ENCODE peak calls at places on chromosome 16, in seven cellular contexts. G is Calu3, I is AG09309, U is AG04449, P is esophagus squamous epithelium, H is neural crest cell, K is Panc1. V is an unnamed sample.

GRCh38 chr16:84884311-84885023 is 64.7 kb downstream of the CRISPLD2 start:
- DNase-seq in G (peak), I (no peak), U (no peak), P (no peak), H (no peak), K (no peak), V (no peak)

GRCh38 chr16:81826523-81826922 is 47.4 kb downstream of the PLCG2 start:
- DNase-seq in G (no peak), I (no peak), U (no peak), P (no peak), H (no peak), K (no peak), V (no peak)

GRCh38 chr16:82652826-82653225 is 26.1 kb downstream of the CDH13 start:
- DNase-seq in G (no peak), I (no peak), U (no peak), P (no peak), H (no peak), K (no peak), V (no peak)

GRCh38 chr16:12203780-12204351 is 227.3 kb downstream of the SNX29 start:
- DNase-seq in G (no peak), I (no peak), U (no peak), P (no peak), H (no peak), K (no peak), V (no peak)

GRCh38 chr16:89828870-89829629 is 775 bp downstream of the SPIRE2 start:
- DNase-seq in G (peak), I (no peak), U (no peak), P (no peak), H (no peak), K (no peak), V (no peak)

GRCh38 chr16:78689031-78689430 is 589.6 kb downstream of the WWOX start:
- DNase-seq in G (no peak), I (no peak), U (no peak), P (no peak), H (no peak), K (no peak), V (no peak)

GRCh38 chr16:20798364-20798763 is 7.9 kb downstream of the ERI2 start:
- DNase-seq in G (no peak), I (no peak), U (no peak), P (no peak), H (no peak), K (no peak), V (no peak)

GRCh38 chr16:75095204-75095621 is 21.4 kb downstream of the LDHD start:
- DNase-seq in G (no peak), I (no peak), U (no peak), P (no peak), H (peak), K (no peak), V (no peak)

GRCh38 chr16:84566580-84567244 is 51.2 kb downstream of the COTL1 start:
- DNase-seq in G (no peak), I (no peak), U (no peak), P (no peak), H (no peak), K (no peak), V (no peak)

GRCh38 chr16:78485188-78485898 is 385.9 kb downstream of the WWOX start:
- DNase-seq in G (no peak), I (no peak), U (no peak), P (no peak), H (no peak), K (no peak), V (no peak)

GRCh38 chr16:79601092-79601977 is 798 bp upstream of the MAF start:
- DNase-seq in G (peak), I (no peak), U (no peak), P (no peak), H (peak), K (no peak), V (peak)

GRCh38 chr16:1309888-1310831 is 724 bp downstream of the UBE2I start:
- DNase-seq in G (peak), I (no peak), U (no peak), P (no peak), H (no peak), K (no peak), V (no peak)

GRCh38 chr16:50591800-50592771 is 43.9 kb downstream of the NKD1 start:
- DNase-seq in G (peak), I (no peak), U (no peak), P (no peak), H (no peak), K (no peak), V (no peak)

GRCh38 chr16:81553814-81554675 is 109.4 kb downstream of the CMIP start:
- DNase-seq in G (no peak), I (no peak), U (no peak), P (no peak), H (no peak), K (no peak), V (no peak)

GRCh38 chr16:87897563-87898505 is 28.5 kb upstream of the SLC7A5 start:
- DNase-seq in G (no peak), I (no peak), U (no peak), P (no peak), H (no peak), K (no peak), V (no peak)

GRCh38 chr16:50879873-50880695 is 138.2 kb downstream of the CYLD start:
- DNase-seq in G (peak), I (no peak), U (no peak), P (no peak), H (peak), K (no peak), V (peak)

GRCh38 chr16:88764913-88765349 is 20.1 kb downstream of the PIEZO1 start:
- DNase-seq in G (peak), I (no peak), U (no peak), P (no peak), H (no peak), K (no peak), V (no peak)

GRCh38 chr16:23174622-23175021 is 7.9 kb upstream of the SCNN1G start:
- DNase-seq in G (no peak), I (no peak), U (no peak), P (no peak), H (no peak), K (no peak), V (no peak)

GRCh38 chr16:49986351-49987124 is 38.5 kb upstream of the CNEP1R1 start:
- DNase-seq in G (peak), I (peak), U (no peak), P (no peak), H (no peak), K (no peak), V (no peak)

GRCh38 chr16:28010671-28011070 is 52.8 kb downstream of the GSG1L start:
- DNase-seq in G (no peak), I (no peak), U (no peak), P (no peak), H (no peak), K (no peak), V (no peak)

GRCh38 chr16:66308096-66308495 is 58.4 kb upstream of the CDH5 start:
- DNase-seq in G (no peak), I (no peak), U (no peak), P (no peak), H (no peak), K (no peak), V (no peak)

GRCh38 chr16:70696952-70697600 is 11.2 kb upstream of the MTSS2 start:
- DNase-seq in G (peak), I (no peak), U (no peak), P (no peak), H (no peak), K (no peak), V (no peak)

GRCh38 chr16:35881654-35882053 is 2422.2 kb downstream of the TP53TG3F start:
- DNase-seq in G (no peak), I (no peak), U (no peak), P (no peak), H (no peak), K (no peak), V (no peak)

GRCh38 chr16:81463296-81463890 is 18.8 kb downstream of the CMIP start:
- DNase-seq in G (no peak), I (no peak), U (no peak), P (no peak), H (no peak), K (no peak), V (no peak)

GRCh38 chr16:17970816-17971291 is 365.7 kb downstream of the NPIPA8 start:
- DNase-seq in G (no peak), I (no peak), U (no peak), P (no peak), H (no peak), K (no peak), V (no peak)

GRCh38 chr16:61681124-61681523 is 355.1 kb downstream of the CDH8 start:
- DNase-seq in G (no peak), I (no peak), U (no peak), P (no peak), H (no peak), K (no peak), V (no peak)

GRCh38 chr16:89864421-89864820 is 9.0 kb upstream of the TCF25 start:
- DNase-seq in G (no peak), I (no peak), U (no peak), P (no peak), H (no peak), K (no peak), V (no peak)

GRCh38 chr16:84685210-84685609 is 14.6 kb upstream of the USP10 start:
- DNase-seq in G (no peak), I (no peak), U (no peak), P (no peak), H (no peak), K (no peak), V (no peak)

GRCh38 chr16:23121024-23121423 is 28.2 kb downstream of the USP31 start:
- DNase-seq in G (no peak), I (no peak), U (no peak), P (no peak), H (no peak), K (no peak), V (no peak)

GRCh38 chr16:5220705-5221104 is 123.1 kb upstream of the EEF2KMT start:
- DNase-seq in G (no peak), I (no peak), U (no peak), P (no peak), H (no peak), K (no peak), V (no peak)

GRCh38 chr16:64858076-64858475 is 263.8 kb downstream of the CDH11 start:
- DNase-seq in G (no peak), I (no peak), U (peak), P (no peak), H (no peak), K (no peak), V (no peak)

GRCh38 chr16:59410451-59410850 is 676.3 kb upstream of the GOT2 start:
- DNase-seq in G (no peak), I (no peak), U (no peak), P (no peak), H (no peak), K (no peak), V (no peak)

GRCh38 chr16:67164599-67165061 is at the start of gene HSF4:
- DNase-seq in G (no peak), I (no peak), U (no peak), P (no peak), H (no peak), K (no peak), V (no peak)

GRCh38 chr16:5041604-5042133 is 7.9 kb upstream of the NAGPA start:
- DNase-seq in G (no peak), I (no peak), U (peak), P (no peak), H (no peak), K (peak), V (no peak)

GRCh38 chr16:7037491-7037890 is 295.2 kb upstream of the RBFOX1 start:
- DNase-seq in G (no peak), I (no peak), U (no peak), P (no peak), H (no peak), K (no peak), V (no peak)

GRCh38 chr16:89193021-89193575 is 7.2 kb downstream of the SLC22A31 start:
- DNase-seq in G (peak), I (peak), U (peak), P (no peak), H (no peak), K (no peak), V (peak)

GRCh38 chr16:50884066-50884860 is 142.4 kb downstream of the CYLD start:
- DNase-seq in G (peak), I (no peak), U (no peak), P (no peak), H (peak), K (no peak), V (no peak)

GRCh38 chr16:87376660-87377059 is 6.9 kb downstream of the FBXO31 start:
- DNase-seq in G (no peak), I (no peak), U (no peak), P (no peak), H (no peak), K (no peak), V (no peak)

GRCh38 chr16:12468552-12468951 is 335.1 kb downstream of the CPPED1 start:
- DNase-seq in G (no peak), I (no peak), U (no peak), P (no peak), H (no peak), K (no peak), V (no peak)

GRCh38 chr16:49120631-49121030 is 161.0 kb downstream of the CBLN1 start:
- DNase-seq in G (no peak), I (no peak), U (no peak), P (no peak), H (no peak), K (no peak), V (no peak)

GRCh38 chr16:3580271-3580670 is 3.1 kb upstream of the NLRC3 start:
- DNase-seq in G (no peak), I (no peak), U (no peak), P (no peak), H (no peak), K (no peak), V (no peak)

GRCh38 chr16:3582276-3583165 is 5.3 kb upstream of the NLRC3 start:
- DNase-seq in G (no peak), I (no peak), U (no peak), P (no peak), H (no peak), K (no peak), V (no peak)

GRCh38 chr16:3579776-3580175 is 2.6 kb upstream of the NLRC3 start:
- DNase-seq in G (no peak), I (no peak), U (no peak), P (no peak), H (no peak), K (no peak), V (no peak)

GRCh38 chr16:3580686-3581085 is 3.5 kb upstream of the NLRC3 start:
- DNase-seq in G (no peak), I (no peak), U (no peak), P (no peak), H (no peak), K (no peak), V (no peak)

GRCh38 chr16:3581392-3581791 is 4.2 kb upstream of the NLRC3 start:
- DNase-seq in G (no peak), I (no peak), U (no peak), P (no peak), H (no peak), K (no peak), V (no peak)
- TF ChIP-seq CTCF in G (no peak), I (no peak), U (no peak), P (no peak), H (no peak), K (no peak), V (no peak)

DNA sequence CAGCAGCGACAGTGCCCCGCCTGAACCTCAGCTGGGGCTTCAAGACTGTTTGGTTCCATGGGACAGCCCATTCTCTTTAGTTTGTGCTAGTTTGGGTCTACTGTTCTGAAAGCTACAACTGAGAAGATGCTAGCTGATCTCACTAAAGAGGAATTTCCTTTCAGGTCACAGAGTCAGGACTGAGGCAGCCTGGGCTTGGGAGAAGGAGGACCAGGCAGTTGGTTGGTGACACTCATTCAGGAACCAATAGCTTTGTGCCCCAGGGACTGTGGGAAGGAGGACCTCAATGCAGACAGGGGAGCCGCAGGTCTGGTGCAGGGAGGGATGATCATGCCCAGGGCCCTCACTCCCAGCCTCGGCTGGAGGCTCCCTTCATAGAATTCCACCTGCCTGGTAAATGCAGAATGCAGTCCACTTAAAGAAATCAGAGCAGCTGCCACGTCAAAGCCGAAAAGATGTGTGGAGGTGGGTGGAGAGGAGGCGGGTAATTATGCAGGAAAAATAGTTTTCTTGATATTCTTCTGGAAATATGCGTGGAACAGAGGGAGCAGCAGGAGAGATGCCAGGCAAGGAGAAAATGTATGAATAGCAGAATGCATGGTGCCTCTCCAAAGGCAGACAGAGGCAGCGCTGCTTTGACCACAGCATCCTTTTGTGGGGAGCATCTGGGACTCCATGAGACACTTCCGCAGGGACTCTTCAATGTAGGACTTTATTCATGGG is 32.6 kb upstream of the ZFP90 start:
- DNase-seq in G (no peak), I (no peak), U (no peak), P (no peak), H (no peak), K (no peak), V (no peak)
- TF ChIP-seq CTCF in G (no peak), I (no peak), U (no peak), P (no peak), H (no peak), K (no peak), V (no peak)

DNA sequence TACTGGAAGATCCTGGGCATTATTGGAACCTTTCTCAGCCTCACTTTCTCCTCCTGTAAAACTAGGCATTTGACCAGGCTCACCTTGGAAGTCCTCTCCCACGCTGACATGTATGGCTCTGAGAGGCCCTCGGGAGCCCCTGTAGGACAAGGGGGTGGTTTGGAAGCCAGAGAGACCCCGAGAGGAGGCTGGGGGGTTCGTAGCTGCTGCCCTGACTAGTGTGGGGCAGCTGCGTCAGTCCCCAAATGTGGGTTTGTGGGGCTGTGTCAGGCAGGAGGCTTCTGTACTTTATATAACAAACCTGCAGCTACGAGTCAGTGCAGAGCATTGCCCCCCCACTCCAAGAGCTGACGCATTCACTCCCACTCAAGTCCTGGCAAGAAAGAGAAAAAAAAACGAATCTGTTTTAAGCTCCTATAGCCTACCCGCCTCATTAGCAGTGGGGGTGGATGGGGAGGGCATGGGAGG is 1.8 kb downstream of the CX3CL1 start:
- DNase-seq in G (no peak), I (no peak), U (no peak), P (no peak), H (no peak), K (no peak), V (no peak)
- TF ChIP-seq CTCF in G (no peak), I (no peak), U (no peak), P (no peak), H (no peak), K (no peak), V (no peak)

GRCh38 chr16:73326221-73326620 is 278.3 kb upstream of the ZFHX3 start:
- DNase-seq in G (no peak), I (no peak), U (no peak), P (no peak), H (no peak), K (no peak), V (no peak)

GRCh38 chr16:73323880-73324279 is 276.0 kb upstream of the ZFHX3 start:
- DNase-seq in G (no peak), I (no peak), U (no peak), P (no peak), H (no peak), K (no peak), V (no peak)

GRCh38 chr16:73326770-73327470 is 279.0 kb upstream of the ZFHX3 start:
- DNase-seq in G (no peak), I (no peak), U (no peak), P (no peak), H (no peak), K (no peak), V (no peak)

GRCh38 chr16:73329363-73330306 is 281.7 kb upstream of the ZFHX3 start:
- DNase-seq in G (peak), I (no peak), U (no peak), P (no peak), H (no peak), K (no peak), V (no peak)
- TF ChIP-seq CTCF in G (no peak), I (no peak), U (no peak), P (no peak), H (peak), K (no peak), V (peak)

DNA sequence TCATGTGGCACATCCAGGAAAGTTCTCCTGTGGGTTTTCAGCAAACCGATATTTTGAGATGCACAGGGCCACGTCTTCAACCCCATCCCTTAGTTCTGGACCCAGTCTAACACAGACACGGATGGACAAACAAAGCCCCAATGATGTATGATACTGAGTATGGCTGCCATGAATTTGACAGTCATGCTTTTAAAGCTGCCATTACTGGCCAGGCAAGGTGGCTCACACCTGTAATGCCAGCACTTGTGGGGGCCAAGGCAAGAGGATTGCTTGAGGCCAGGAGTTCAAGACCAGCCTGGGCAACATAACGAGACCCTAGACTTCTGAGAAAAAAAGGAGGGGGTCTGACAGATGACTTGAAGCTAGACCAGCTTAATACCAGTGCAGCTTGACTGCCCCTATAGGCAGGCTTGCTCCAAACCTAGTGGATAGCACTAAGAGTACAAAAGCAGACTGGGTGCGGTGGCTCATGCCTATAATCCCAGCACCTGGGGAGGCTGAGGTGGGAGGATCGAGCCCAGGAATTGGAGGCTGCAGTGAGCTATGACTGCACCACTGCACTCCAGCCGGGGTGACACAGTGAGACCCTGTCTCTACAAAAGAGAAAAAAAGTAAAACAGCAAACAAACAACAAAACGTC is 10.8 kb upstream of the ZNF629 start:
- DNase-seq in G (no peak), I (no peak), U (no peak), P (no peak), H (no peak), K (no peak), V (no peak)
- TF ChIP-seq CTCF in G (no peak), I (no peak), U (no peak), P (no peak), H (peak), K (no peak), V (no peak)

DNA sequence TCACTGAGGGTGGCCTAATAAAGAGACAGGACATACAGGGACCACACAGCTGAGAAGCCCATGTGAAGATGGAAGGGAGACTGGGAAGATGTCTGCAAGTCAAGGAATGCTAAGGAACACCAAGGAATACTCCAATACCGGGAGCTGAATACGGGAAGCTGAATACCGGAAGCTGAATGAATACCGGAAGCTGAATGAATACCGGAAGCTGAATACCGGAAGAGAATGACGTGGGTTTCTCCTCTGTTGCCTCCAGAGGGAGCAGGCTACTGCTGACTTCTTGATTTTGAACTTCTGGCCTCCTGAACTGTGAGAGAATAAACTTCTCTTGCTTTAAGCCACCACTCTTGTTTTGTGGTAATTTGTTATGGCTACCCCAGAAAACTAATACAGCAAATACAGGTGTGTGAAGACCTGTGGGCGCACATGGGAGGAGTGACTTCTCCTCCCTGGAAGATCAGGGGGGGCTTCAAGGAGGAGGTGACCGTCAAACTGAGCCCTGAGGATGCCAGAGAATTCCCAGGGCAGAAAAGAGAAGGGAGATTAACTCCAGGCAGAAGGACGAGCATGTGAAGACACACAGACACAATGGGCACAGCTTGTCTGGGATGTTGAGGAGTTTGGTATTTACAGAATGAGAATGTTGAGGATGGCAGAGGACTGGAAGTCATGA is 259.9 kb downstream of the IRF8 start:
- DNase-seq in G (no peak), I (no peak), U (no peak), P (no peak), H (no peak), K (no peak), V (no peak)
- TF ChIP-seq CTCF in G (no peak), I (peak), U (no peak), P (no peak), H (no peak), K (no peak), V (peak)

V was measured in progenitor cell of endocrine pancreas.